ENCODE peak calls at places on chromosomes 11 and 22, in six cellular contexts. T, B, J, D, C and F are unnamed samples.
A peak's percentile ranks its signal among the peaks of the same experiment; 100 is the strongest.

GRCh38 chr11:68158580-68158979 is 37.4 kb upstream of the CHKA start:
- DNase-seq in T (no peak), B (no peak), J (no peak), D (no peak), C (no peak), F (no peak)

GRCh38 chr11:11577246-11577855 is 44.5 kb downstream of the GALNT18 start:
- DNase-seq in B (no peak), D (no peak), J (no peak), T (no peak), C (no peak), F (no peak)

GRCh38 chr11:21896216-21896615 is 296.7 kb upstream of the ANO5 start:
- DNase-seq in C (no peak), D (no peak), B (no peak), T (no peak), J (no peak), F (no peak)

GRCh38 chr11:45216031-45216430 is 69.6 kb downstream of the PRDM11 start:
- DNase-seq in T (no peak), J (no peak), D (no peak), B (no peak), C (no peak), F (no peak)

GRCh38 chr22:44211946-44212930 is 31.5 kb downstream of the PARVG start:
- DNase-seq in D (no peak), B (no peak), J (no peak), C (no peak), T (no peak), F (no peak)

GRCh38 chr11:18046116-18046777 is at the start of gene TPH1:
- DNase-seq in C (peak; percentile 3), J (no peak), T (no peak), D (no peak), B (no peak), F (peak; percentile 26)

GRCh38 chr11:39461065-39461464 is 1998.4 kb downstream of the LRRC4C start:
- DNase-seq in C (no peak), D (no peak), B (no peak), J (no peak), T (no peak), F (no peak)

GRCh38 chr22:44357962-44358553 is 45.3 kb upstream of the SHISAL1 start:
- DNase-seq in C (no peak), T (no peak), D (no peak), J (no peak), B (no peak), F (no peak)

GRCh38 chr11:68047437-68048290 is 8.8 kb downstream of the TCIRG1 start:
- DNase-seq in T (no peak), C (no peak), B (no peak), D (no peak), J (no peak), F (no peak)

GRCh38 chr11:20609727-20610707 is 10.6 kb downstream of the SLC6A5 start:
- DNase-seq in D (peak; percentile 34), J (peak; percentile 41), T (peak; percentile 44), C (peak; percentile 68), B (peak; percentile 68), F (peak; percentile 77)

GRCh38 chr11:114263510-114264170 is 32.6 kb upstream of the NNMT start:
- DNase-seq in J (no peak), T (no peak), D (no peak), B (no peak), C (no peak), F (no peak)

GRCh38 chr22:41650229-41650628 is 29.1 kb downstream of the XRCC6 start:
- DNase-seq in J (no peak), B (no peak), T (no peak), C (no peak), D (no peak), F (no peak)

GRCh38 chr11:79822771-79823170 is 381.9 kb upstream of the TENM4 start:
- DNase-seq in D (no peak), C (no peak), J (no peak), B (no peak), T (no peak), F (no peak)

GRCh38 chr11:8809605-8810272 is 101.2 kb upstream of the AKIP1 start:
- DNase-seq in B (no peak), J (no peak), T (no peak), C (no peak), D (no peak), F (no peak)

GRCh38 chr11:114040706-114041211 is 18.8 kb upstream of the ZBTB16 start:
- DNase-seq in B (peak; percentile 36), T (no peak), J (no peak), C (no peak), D (peak; percentile 47), F (no peak)

GRCh38 chr22:49201046-49201970 is 626.4 kb downstream of the BRD1 start:
- DNase-seq in B (no peak), C (no peak), T (no peak), J (no peak), D (no peak), F (no peak)

GRCh38 chr11:134951305-134951700 is 539.3 kb upstream of the B3GAT1 start:
- DNase-seq in C (no peak), D (no peak), J (no peak), T (no peak), B (no peak), F (no peak)

GRCh38 chr11:10303558-10304363 is 1.1 kb upstream of the ADM start:
- DNase-seq in B (peak; percentile 78), J (no peak), D (peak; percentile 87), C (no peak), T (no peak), F (no peak)

GRCh38 chr11:71221851-71222250 is 30.5 kb downstream of the SHANK2 start:
- DNase-seq in B (no peak), D (no peak), T (no peak), C (no peak), J (no peak), F (no peak)

GRCh38 chr22:35642305-35642741 is 5.9 kb upstream of the APOL6 start:
- DNase-seq in D (no peak), T (no peak), C (no peak), B (no peak), J (no peak), F (no peak)

GRCh38 chr11:64268687-64269379 is 15.6 kb downstream of the BAD start:
- DNase-seq in T (peak; percentile 70), C (no peak), D (peak; percentile 78), B (peak; percentile 76), J (no peak), F (no peak)

GRCh38 chr11:91922846-91923245 is 301.8 kb upstream of the FAT3 start:
- DNase-seq in C (no peak), B (no peak), D (no peak), T (no peak), J (no peak), F (no peak)

GRCh38 chr11:76730887-76731286 is 52.3 kb upstream of the TSKU start:
- DNase-seq in J (no peak), C (no peak), B (no peak), T (no peak), D (no peak), F (no peak)

DNA sequence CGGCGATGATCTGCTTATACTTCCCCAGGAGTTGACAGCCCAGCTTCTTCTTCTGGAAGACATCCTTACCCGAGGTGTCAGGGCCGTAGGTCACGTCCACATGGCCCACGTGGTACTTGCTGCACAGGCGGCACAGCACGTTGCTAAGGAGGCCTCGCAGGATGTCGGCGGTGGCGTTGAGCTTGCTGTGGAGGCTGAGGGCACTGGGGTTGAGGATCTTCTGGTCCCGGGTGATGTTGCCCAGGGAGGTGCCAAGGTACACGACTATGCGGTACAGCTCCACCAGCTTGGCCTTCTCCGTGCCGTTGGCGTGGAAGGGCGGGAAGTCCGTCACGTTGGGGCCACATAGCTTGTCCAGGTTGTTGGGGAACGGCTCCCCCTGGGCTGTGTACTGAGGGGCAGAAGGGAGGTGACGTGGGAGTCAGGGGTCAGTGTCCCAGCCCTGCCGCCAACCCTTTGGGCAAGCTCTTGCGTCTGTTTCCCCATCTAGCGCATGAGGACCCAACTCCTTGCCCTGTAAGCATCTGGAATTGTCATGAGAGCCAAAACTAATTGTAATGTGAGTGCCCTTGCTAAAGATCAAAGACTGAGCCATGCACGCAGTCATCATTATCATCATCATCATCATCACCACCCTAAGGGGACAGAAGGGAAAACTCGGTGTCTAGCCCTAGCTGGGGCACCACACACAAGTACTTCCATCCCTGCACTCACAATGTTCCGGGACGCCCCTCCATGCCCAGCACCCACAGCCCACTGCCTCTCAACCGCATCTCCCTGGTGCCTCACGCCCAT is 2.7 kb downstream of the LIF start:
- DNase-seq in J (no peak), C (no peak), T (no peak), D (no peak), B (no peak), F (no peak)
- H3K4me2 ChIP-seq in J (no peak overlapping the region), C (no peak overlapping the region), T (no peak overlapping the region), D (no peak overlapping the region), B (no peak overlapping the region), F (no peak overlapping the region)

GRCh38 chr11:69353696-69354544 is 60.0 kb downstream of the MYEOV start:
- DNase-seq in J (no peak), T (no peak), B (no peak), C (no peak), D (no peak), F (no peak)

GRCh38 chr11:69351460-69351859 is 57.5 kb downstream of the MYEOV start:
- DNase-seq in B (no peak), T (no peak), J (no peak), D (peak; percentile 86), C (no peak), F (no peak)

GRCh38 chr11:69354545-69354897 is 60.6 kb downstream of the MYEOV start:
- DNase-seq in B (no peak), D (no peak), J (no peak), T (no peak), C (no peak), F (no peak)

GRCh38 chr11:69352181-69352580 is 58.2 kb downstream of the MYEOV start:
- DNase-seq in J (no peak), T (no peak), B (no peak), C (no peak), D (no peak), F (no peak)

GRCh38 chr11:69352715-69353325 is 58.9 kb downstream of the MYEOV start:
- DNase-seq in D (peak; percentile 91), C (peak; percentile 21), B (peak; percentile 65), J (peak; percentile 54), T (no peak), F (no peak)
- H3K4me2 ChIP-seq in D (peak overlapping the region; percentile 43), C (no peak overlapping the region), B (peak overlapping the region; percentile 46), J (peak overlapping the region; percentile 76), T (no peak overlapping the region), F (no peak overlapping the region)

DNA sequence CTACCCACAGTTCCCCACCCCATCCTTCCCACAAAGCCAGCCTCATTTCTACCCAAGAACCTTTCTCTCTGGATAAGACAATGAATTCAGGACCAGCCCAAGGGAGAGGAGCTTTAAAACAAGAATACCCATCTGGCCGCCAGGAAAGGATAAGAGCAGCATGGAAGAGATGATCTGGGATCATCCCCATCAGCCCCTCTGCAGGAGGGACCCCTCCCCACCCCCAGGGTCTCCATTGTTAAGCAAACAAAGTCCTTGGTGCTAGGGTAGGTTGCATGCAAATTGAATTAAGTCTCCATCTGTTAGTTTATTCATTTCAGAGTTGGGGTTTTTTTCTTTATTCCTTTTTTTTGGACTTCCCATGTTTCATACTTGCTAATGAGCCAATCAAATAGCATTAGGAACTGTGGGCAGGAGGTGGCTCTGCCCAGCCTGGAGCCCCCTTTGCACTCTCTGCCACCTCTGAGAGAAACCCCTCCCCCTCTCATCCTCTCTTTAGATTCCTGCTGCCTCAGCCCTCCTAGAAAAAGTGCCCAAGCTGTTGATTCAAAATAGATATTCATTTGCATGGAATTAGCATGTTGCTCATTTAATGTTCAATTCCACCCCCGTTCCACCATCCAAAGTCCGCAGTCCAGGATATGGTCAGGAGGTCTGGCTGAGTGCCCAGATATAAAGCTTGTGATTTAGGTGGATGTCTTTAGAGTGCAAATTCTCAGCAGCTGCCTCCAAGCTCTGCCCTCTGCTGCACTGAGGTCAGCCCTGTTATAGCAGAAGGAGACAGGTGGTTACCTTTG is 138.5 kb upstream of the NCAM1 start:
- DNase-seq in B (no peak), T (no peak), D (no peak), J (no peak), C (peak; percentile 58), F (no peak)
- H3K4me2 ChIP-seq in B (no peak overlapping the region), T (no peak overlapping the region), D (no peak overlapping the region), J (no peak overlapping the region), C (peak overlapping the region; percentile 62), F (no peak overlapping the region)

GRCh38 chr11:19239039-19239438 is 1.7 kb downstream of the E2F8 start:
- DNase-seq in J (no peak), D (no peak), C (no peak), T (peak; percentile 24), B (no peak), F (no peak)
- H3K4me2 ChIP-seq in J (peak overlapping the region; percentile 83), D (peak overlapping the region; percentile 94), C (no peak overlapping the region), T (peak overlapping the region; percentile 68), B (peak overlapping the region; percentile 85), F (no peak overlapping the region)